ENCODE peak calls at places on chromosomes 16 and 17, in ten cellular contexts. V is activated T-cell treated with anti-CD3 and anti-CD28 coated beads, Interleukin-2, amount 50 U/mL, for 72 hours; C is psoas muscle; M is left cardiac atrium; A is effector memory CD8-positive, alpha-beta T cell; W is memory B cell; J is activated CD8-positive, alpha-beta T cell treated with anti-CD3 and anti-CD28 coated beads, Interleukin-2, amount 10 ng/mL, durations not matched to agents 7 days and 5 days; U is Right ventricle myocardium superior; B is T-cell; P is Panc1. R is an unnamed sample.

GRCh38 chr17:79912552-79913330 is 73.5 kb upstream of the CBX4 start:
- ATAC-seq in J (no peak), U (no peak), C (no peak), A (no peak), B (no peak), V (no peak), P (no peak), W (no peak), M (no peak), R (no peak)

GRCh38 chr16:70661918-70662641 is 15.7 kb downstream of the IL34 start:
- ATAC-seq in A (no peak), W (no peak), M (peak; percentile 13), V (no peak), C (no peak), B (no peak), P (peak; percentile 52), J (no peak), U (peak; percentile 15), R (peak; percentile 14)

GRCh38 chr17:42518046-42518754 is 17.8 kb upstream of the NAGLU start:
- ATAC-seq in B (no peak), V (no peak), A (no peak), J (no peak), W (no peak), P (peak; percentile 46), C (peak; percentile 65), U (peak; percentile 54), M (peak; percentile 71), R (peak; percentile 36)

GRCh38 chr16:89999831-90000574 is 19.3 kb downstream of the DBNDD1 start:
- ATAC-seq in V (no peak), B (no peak), P (no peak), W (no peak), U (no peak), C (no peak), A (no peak), J (no peak), M (peak; percentile 10), R (no peak)

GRCh38 chr17:49061524-49061943 is 64.3 kb downstream of the IGF2BP1 start:
- ATAC-seq in U (no peak), M (no peak), V (no peak), J (no peak), B (no peak), W (no peak), P (peak; percentile 57), C (no peak), A (no peak), R (peak; percentile 28)

GRCh38 chr17:56125830-56126819 is 27.1 kb upstream of the ANKFN1 start:
- ATAC-seq in P (no peak), B (no peak), U (no peak), C (peak; percentile 58), A (no peak), M (no peak), W (no peak), J (no peak), V (no peak), R (peak; percentile 85)

GRCh38 chr16:83661656-83662055 is 146.1 kb upstream of the HSBP1 start:
- ATAC-seq in M (no peak), C (no peak), U (no peak), W (no peak), A (no peak), J (no peak), V (no peak), P (no peak), B (no peak), R (no peak)

GRCh38 chr17:50420419-50421112 is 5.5 kb upstream of the ACSF2 start:
- ATAC-seq in J (no peak), W (no peak), M (peak; percentile 88), B (no peak), A (no peak), V (no peak), U (peak; percentile 59), P (no peak), C (peak; percentile 73), R (no peak)

GRCh38 chr17:76586741-76587487 is 1.3 kb upstream of the ST6GALNAC2 start:
- ATAC-seq in J (no peak), C (no peak), V (no peak), B (no peak), W (no peak), A (no peak), P (no peak), M (no peak), U (no peak), R (no peak)

GRCh38 chr16:79158337-79158736 is 442.2 kb downstream of the MAF start:
- ATAC-seq in P (no peak), C (no peak), J (no peak), V (no peak), W (no peak), U (no peak), B (no peak), A (no peak), M (no peak), R (no peak)

GRCh38 chr17:62780273-62780672 is 27.8 kb downstream of the MARCHF10 start:
- ATAC-seq in U (peak; percentile 53), P (no peak), V (no peak), B (no peak), M (no peak), J (no peak), C (no peak), W (no peak), A (no peak), R (no peak)

GRCh38 chr17:81460856-81461460 is 51.6 kb downstream of the ACTG1 start:
- ATAC-seq in P (no peak), U (no peak), M (no peak), C (no peak), V (no peak), B (no peak), J (no peak), W (no peak), A (no peak), R (no peak)

GRCh38 chr16:69834817-69835477 is 72.8 kb downstream of the WWP2 start:
- ATAC-seq in V (no peak), P (no peak), M (no peak), U (peak; percentile 57), B (no peak), A (no peak), J (no peak), C (peak; percentile 63), W (no peak), R (no peak)

GRCh38 chr17:80779961-80780380 is 211.7 kb upstream of the CHMP6 start:
- ATAC-seq in U (peak; percentile 79), W (no peak), B (no peak), P (no peak), C (no peak), A (no peak), J (no peak), V (no peak), M (peak; percentile 55), R (peak; percentile 65)

GRCh38 chr17:81590121-81590520 is 38.0 kb upstream of the FAAP100 start:
- ATAC-seq in U (no peak), P (no peak), V (no peak), M (no peak), C (no peak), B (no peak), A (no peak), J (no peak), W (no peak), R (no peak)

GRCh38 chr17:77502626-77503292 is 362.0 kb downstream of the SEC14L1 start:
- ATAC-seq in M (no peak), V (no peak), W (no peak), U (no peak), A (no peak), P (no peak), B (no peak), C (no peak), J (no peak), R (no peak)

GRCh38 chr16:88539652-88540345 is 30.4 kb upstream of the ZC3H18 start:
- ATAC-seq in V (peak; percentile 7), P (peak; percentile 49), W (no peak), C (no peak), M (no peak), B (no peak), A (peak; percentile 52), U (no peak), J (no peak), R (peak; percentile 17)

GRCh38 chr16:3012246-3012645 is 477 bp upstream of the CLDN9 start:
- ATAC-seq in U (no peak), V (no peak), P (no peak), J (no peak), C (no peak), A (no peak), W (no peak), M (no peak), B (no peak), R (no peak)

GRCh38 chr17:79814966-79815835 is 18.3 kb upstream of the CBX8 start:
- ATAC-seq in M (peak; percentile 14), B (peak; percentile 27), V (no peak), U (peak; percentile 15), W (no peak), A (no peak), C (peak; percentile 23), P (no peak), J (no peak), R (no peak)

GRCh38 chr16:74922150-74923138 is 62.5 kb downstream of the WDR59 start:
- ATAC-seq in V (no peak), J (no peak), C (no peak), M (peak; percentile 72), U (peak; percentile 38), A (no peak), P (no peak), W (no peak), B (no peak), R (no peak)

GRCh38 chr17:13544755-13545154 is 57.0 kb downstream of the HS3ST3A1 start:
- ATAC-seq in U (no peak), W (no peak), M (no peak), V (no peak), P (no peak), B (no peak), J (no peak), A (no peak), C (no peak), R (peak; percentile 40)

GRCh38 chr16:85072947-85073346 is 39.3 kb downstream of the CIBAR2 start:
- ATAC-seq in V (no peak), C (peak; percentile 87), B (no peak), M (peak; percentile 90), A (no peak), W (no peak), U (peak; percentile 89), J (no peak), P (no peak), R (no peak)

GRCh38 chr16:55297910-55298175 is 26.2 kb upstream of the IRX6 start:
- ATAC-seq in M (no peak), J (no peak), P (no peak), U (no peak), V (no peak), A (no peak), W (no peak), C (no peak), B (no peak), R (no peak)

GRCh38 chr16:1708768-1709180 is 2.8 kb downstream of the MAPK8IP3 start:
- ATAC-seq in W (no peak), C (peak; percentile 66), A (peak; percentile 7), B (no peak), V (no peak), J (no peak), U (peak; percentile 37), M (peak; percentile 43), P (no peak), R (peak; percentile 39)

GRCh38 chr16:79069634-79070033 is 530.9 kb downstream of the MAF start:
- ATAC-seq in W (no peak), B (no peak), J (no peak), C (no peak), U (no peak), V (peak; percentile 51), M (no peak), P (no peak), A (no peak), R (no peak)

GRCh38 chr17:50893183-50893993 is 27.2 kb upstream of the TOB1 start:
- ATAC-seq in A (no peak), P (peak; percentile 60), B (no peak), C (peak; percentile 71), V (no peak), W (no peak), M (peak; percentile 37), U (peak; percentile 42), J (no peak), R (peak; percentile 31)

GRCh38 chr17:58136669-58137279 is 11.4 kb upstream of the OR4D1 start:
- ATAC-seq in C (no peak), U (no peak), M (no peak), V (no peak), A (no peak), W (peak; percentile 21), B (no peak), J (no peak), P (peak; percentile 95), R (peak; percentile 86)

GRCh38 chr16:1141716-1142115 is 11.2 kb upstream of the CACNA1H start:
- ATAC-seq in A (no peak), V (no peak), C (no peak), P (no peak), W (no peak), B (no peak), M (no peak), U (no peak), J (no peak), R (no peak)